ENCODE peak calls at places on chromosomes 2 and 18, in four cellular contexts. J, T, C and X are unnamed samples.

GRCh38 chr2:239318790-239319189 is 82.0 kb downstream of the HDAC4 start:
- DNase-seq in J (no peak), T (no peak), C (peak), X (peak)

GRCh38 chr2:225788571-225788970 is 389.1 kb downstream of the NYAP2 start:
- DNase-seq in J (no peak), T (no peak), C (peak), X (no peak)

GRCh38 chr2:71306762-71307161 is 24.8 kb upstream of the ZNF638 start:
- DNase-seq in J (no peak), T (peak), C (no peak), X (peak)

GRCh38 chr2:136110528-136110927 is 7.4 kb downstream of the CXCR4 start:
- DNase-seq in J (no peak), T (no peak), C (no peak), X (no peak)

GRCh38 chr18:74447404-74448152 is 9.5 kb downstream of the DIPK1C start:
- DNase-seq in J (no peak), T (no peak), C (no peak), X (no peak)

GRCh38 chr2:112884869-112885502 is 26.0 kb upstream of the IL37 start:
- DNase-seq in J (peak), T (peak), C (no peak), X (no peak)

GRCh38 chr18:70981400-70982140 is 692.7 kb downstream of the SOCS6 start:
- DNase-seq in J (no peak), T (no peak), C (no peak), X (no peak)

GRCh38 chr2:20424300-20425290 is 22.3 kb upstream of the RHOB start:
- DNase-seq in J (no peak), T (peak), C (peak), X (peak)

GRCh38 chr2:109604597-109604996 is 9.2 kb downstream of the SEPTIN10 start:
- DNase-seq in J (no peak), T (peak), C (peak), X (peak)

GRCh38 chr18:56639094-56639361 is 636 bp upstream of the TXNL1 start:
- DNase-seq in J (no peak), T (no peak), C (no peak), X (no peak)

GRCh38 chr18:2087877-2088673 is 483.2 kb downstream of the METTL4 start:
- DNase-seq in J (no peak), T (peak), C (no peak), X (no peak)

GRCh38 chr2:127486247-127486912 is 39.9 kb downstream of the IWS1 start:
- DNase-seq in J (no peak), T (no peak), C (peak), X (peak)

DNA sequence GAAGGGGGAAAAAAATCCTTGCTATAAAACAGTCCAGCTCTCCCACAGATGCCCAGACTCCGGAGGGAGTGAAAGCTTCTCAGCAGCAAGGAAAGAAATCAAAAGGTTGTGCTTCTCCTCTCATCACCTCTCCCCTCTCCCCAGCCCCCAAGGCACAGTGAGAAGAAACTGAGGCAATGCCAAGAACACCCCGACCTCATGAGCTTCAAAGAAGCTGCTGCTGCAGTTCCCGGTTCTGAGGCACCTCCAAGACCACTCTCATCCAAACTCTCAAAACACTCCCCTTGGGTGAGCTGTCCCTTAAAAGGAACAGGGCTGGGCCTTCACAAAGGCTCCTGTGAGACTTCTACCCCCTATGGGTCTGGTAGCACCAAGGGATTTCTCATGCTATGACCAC is 62.0 kb upstream of the KLF7 start:
- DNase-seq in J (no peak), T (no peak), C (no peak), X (no peak)
- H3K9ac ChIP-seq in J (no peak), T (no peak), C (no peak), X (no peak)

DNA sequence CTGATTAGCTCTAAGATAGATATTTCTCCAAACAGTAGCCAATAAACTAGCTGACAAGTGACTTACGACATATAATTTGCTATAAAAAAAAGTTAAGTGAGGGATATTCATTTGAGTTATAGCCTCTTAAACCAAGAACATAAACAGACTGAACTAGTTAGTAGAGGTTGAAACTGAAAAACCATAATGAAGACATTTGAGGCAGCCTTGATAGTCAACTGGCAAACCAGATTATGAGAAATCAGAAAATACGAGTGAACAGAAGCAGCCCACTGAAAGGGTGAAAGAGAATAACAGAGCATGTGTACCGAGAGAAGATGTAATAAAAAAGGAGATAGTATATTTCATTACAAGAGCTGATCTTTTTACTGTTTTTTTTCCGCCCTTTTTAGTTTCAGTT is 698.1 kb upstream of the SETBP1 start:
- DNase-seq in J (no peak), T (no peak), C (no peak), X (no peak)
- H3K4me2 ChIP-seq in J (no peak), T (no peak), C (no peak), X (no peak)

GRCh38 chr2:191213333-191213732 is 31.9 kb upstream of the MYO1B start:
- DNase-seq in J (no peak), T (no peak), C (no peak), X (no peak)

GRCh38 chr2:191217580-191217979 is 27.6 kb upstream of the MYO1B start:
- DNase-seq in J (no peak), T (peak), C (peak), X (peak)

GRCh38 chr2:191215666-191216065 is 29.5 kb upstream of the MYO1B start:
- DNase-seq in J (no peak), T (no peak), C (no peak), X (no peak)

GRCh38 chr2:191212119-191212518 is 33.1 kb upstream of the MYO1B start:
- DNase-seq in J (no peak), T (no peak), C (no peak), X (no peak)

GRCh38 chr2:191215205-191215604 is 30.0 kb upstream of the MYO1B start:
- DNase-seq in J (no peak), T (no peak), C (no peak), X (no peak)
- H3K9ac ChIP-seq in J (no peak), T (no peak), C (no peak), X (no peak)

GRCh38 chr18:35512761-35513160 is 15.0 kb upstream of the INO80C start:
- DNase-seq in J (no peak), T (no peak), C (no peak), X (no peak)

GRCh38 chr18:35513181-35513932 is 15.6 kb upstream of the INO80C start:
- DNase-seq in J (no peak), T (peak), C (peak), X (peak)

GRCh38 chr18:35511428-35511827 is 13.7 kb upstream of the INO80C start:
- DNase-seq in J (no peak), T (no peak), C (no peak), X (no peak)

GRCh38 chr18:35510071-35511010 is 12.6 kb upstream of the INO80C start:
- DNase-seq in J (no peak), T (no peak), C (no peak), X (no peak)

GRCh38 chr18:35511833-35512232 is 14.1 kb upstream of the INO80C start:
- DNase-seq in J (no peak), T (no peak), C (no peak), X (no peak)
- H3K4me2 ChIP-seq in J (no peak), T (no peak), C (no peak), X (no peak)

DNA sequence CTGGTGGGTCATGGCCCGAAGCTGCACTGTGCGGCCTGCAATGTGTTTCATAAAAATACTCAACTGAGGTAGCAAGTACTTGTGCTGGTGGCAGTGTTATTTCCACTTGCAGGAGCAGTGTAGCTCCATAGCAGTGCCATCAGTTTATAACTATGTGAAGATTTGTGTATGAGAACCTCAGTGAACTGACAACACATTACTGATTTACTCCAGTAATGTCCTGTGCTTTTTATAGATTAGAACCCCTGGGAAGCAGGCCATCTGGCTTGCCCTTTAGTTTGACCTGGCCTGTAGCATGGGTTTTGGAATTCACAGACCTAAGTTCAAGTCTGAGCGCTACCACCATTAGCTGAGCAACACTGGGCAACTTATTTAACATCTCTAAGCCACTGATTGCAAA is 99.7 kb upstream of the AQP4 start:
- DNase-seq in J (no peak), T (no peak), C (no peak), X (no peak)
- H3K9ac ChIP-seq in J (no peak), T (no peak), C (no peak), X (no peak)